ENCODE peak calls at places on chromosomes 4 and X, in seven cellular contexts. I is SK-N-SH, R is uterus, P is foreskin fibroblast, C is spleen, W is prostate gland, U is mammary epithelial cell. E is an unnamed sample.

GRCh38 chr4:5979981-5980380 is 38.2 kb downstream of the C4orf50 start:
- DNase-seq in U (peak; percentile 4), C (no peak), I (peak; percentile 80), W (no peak), P (no peak), R (peak; percentile 18), E (peak; percentile 33)

GRCh38 chr4:3423406-3423805 is 18.4 kb upstream of the HGFAC start:
- DNase-seq in R (no peak), U (no peak), I (no peak), W (no peak), C (no peak), P (no peak), E (no peak)

GRCh38 chr4:134777626-134778025 is 576.0 kb upstream of the PABPC4L start:
- DNase-seq in P (no peak), I (peak; percentile 1), C (no peak), U (no peak), W (no peak), R (no peak), E (peak; percentile 31)

GRCh38 chrX:136268051-136269048 is 17.1 kb upstream of the MAP7D3 start:
- DNase-seq in W (peak; percentile 4), U (no peak), R (peak; percentile 39), I (peak; percentile 48), P (peak; percentile 70), C (no peak), E (peak; percentile 55)

GRCh38 chr4:61984260-61984909 is 784.3 kb downstream of the ADGRL3 start:
- DNase-seq in C (no peak), P (no peak), U (no peak), W (no peak), R (no peak), I (no peak), E (peak; percentile 5)

GRCh38 chr4:13527192-13527982 is 16.9 kb downstream of the NKX3-2 start:
- DNase-seq in W (no peak), P (peak; percentile 5), U (no peak), R (no peak), C (peak; percentile 70), I (peak; percentile 32), E (no peak)

GRCh38 chrX:119981286-119982070 is 37.9 kb upstream of the NKAP start:
- DNase-seq in P (peak; percentile 38), W (no peak), R (no peak), C (no peak), U (peak; percentile 20), I (peak; percentile 61), E (peak; percentile 54)

GRCh38 chr4:40194602-40195161 is 2.1 kb upstream of the RHOH start:
- DNase-seq in W (no peak), U (no peak), R (no peak), P (peak; percentile 43), I (peak; percentile 23), C (no peak), E (no peak)

GRCh38 chr4:88230953-88231835 is 53.2 kb downstream of the PPM1K start:
- DNase-seq in I (no peak), W (no peak), U (no peak), R (no peak), P (peak; percentile 43), C (no peak), E (no peak)

GRCh38 chr4:5050520-5050955 is 742 bp upstream of the STK32B start:
- DNase-seq in W (peak; percentile 43), C (peak; percentile 84), I (peak; percentile 88), R (peak; percentile 73), U (peak; percentile 63), P (peak; percentile 86), E (peak; percentile 68)

GRCh38 chr4:119647558-119647957 is 19.0 kb upstream of the PDE5A start:
- DNase-seq in P (peak; percentile 73), I (no peak), U (no peak), C (no peak), R (no peak), W (no peak), E (peak; percentile 21)

GRCh38 chrX:109920325-109920724 is 82.6 kb upstream of the TMEM164 start:
- DNase-seq in R (no peak), I (peak; percentile 38), C (no peak), W (no peak), P (no peak), U (no peak), E (no peak)

GRCh38 chr4:150867148-150867547 is 147.9 kb downstream of the LRBA start:
- DNase-seq in U (peak; percentile 72), C (no peak), P (peak; percentile 81), I (peak; percentile 62), W (peak; percentile 74), R (no peak), E (peak; percentile 84)
- TF ChIP-seq CTCF in U (peak; percentile 28), C (peak; percentile 34), P (peak; percentile 31), I (peak; percentile 75), W (peak; percentile 26), R (peak; percentile 51), E (peak; percentile 49)

DNA sequence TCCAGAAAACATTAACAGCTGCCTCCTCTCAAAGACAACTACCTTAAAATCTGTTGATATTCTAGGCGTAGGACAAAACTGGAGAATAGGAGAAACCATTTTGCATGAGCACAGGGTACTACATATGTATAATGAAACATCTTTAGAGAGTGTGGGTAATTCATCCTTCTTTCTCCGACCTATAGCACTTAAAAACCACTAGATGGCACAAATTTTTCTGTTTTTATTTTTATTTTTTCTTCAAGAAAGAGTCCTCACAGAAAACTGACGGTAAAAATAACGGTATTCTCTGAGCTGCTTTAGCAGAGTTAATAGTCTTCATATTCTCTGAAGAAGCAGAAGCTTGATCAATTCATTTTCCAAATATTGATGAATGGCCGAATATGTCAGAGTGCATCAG is 14.6 kb downstream of the SMIM31 start:
- DNase-seq in I (no peak), W (no peak), P (peak; percentile 7), R (no peak), U (no peak), C (no peak), E (peak; percentile 13)
- TF ChIP-seq CTCF in I (peak; percentile 63), W (no peak), P (peak; percentile 26), R (no peak), U (peak; percentile 35), C (no peak), E (peak; percentile 32)

DNA sequence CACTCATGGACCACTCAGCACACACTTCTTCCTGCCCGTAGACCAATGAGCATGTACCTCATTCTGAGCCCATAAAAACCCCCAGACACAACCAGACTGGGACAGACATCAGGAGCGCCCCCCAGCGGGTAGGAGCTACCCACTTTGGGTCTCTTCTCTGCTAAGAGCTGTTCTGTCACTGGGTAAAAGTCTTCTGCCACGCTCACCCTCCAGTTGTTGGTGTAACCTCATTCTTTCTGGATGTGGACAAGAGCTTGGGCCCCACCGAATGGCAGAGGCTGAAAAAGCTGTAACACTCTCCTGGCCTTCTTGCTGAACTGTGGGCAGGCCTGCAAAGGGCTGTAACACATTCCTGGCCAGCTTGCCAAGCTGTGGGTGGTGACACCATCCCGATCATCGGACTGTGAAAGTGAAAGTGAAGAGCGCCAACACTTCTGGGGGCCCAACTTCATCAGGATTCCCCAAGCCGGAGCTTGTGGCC is 137.6 kb downstream of the TECRL start:
- DNase-seq in P (no peak), W (no peak), U (peak; percentile 0), C (no peak), I (no peak), R (no peak), E (peak; percentile 77)
- TF ChIP-seq CTCF in P (no peak), W (no peak), U (no peak), C (no peak), I (peak; percentile 25), R (no peak), E (peak; percentile 28)

DNA sequence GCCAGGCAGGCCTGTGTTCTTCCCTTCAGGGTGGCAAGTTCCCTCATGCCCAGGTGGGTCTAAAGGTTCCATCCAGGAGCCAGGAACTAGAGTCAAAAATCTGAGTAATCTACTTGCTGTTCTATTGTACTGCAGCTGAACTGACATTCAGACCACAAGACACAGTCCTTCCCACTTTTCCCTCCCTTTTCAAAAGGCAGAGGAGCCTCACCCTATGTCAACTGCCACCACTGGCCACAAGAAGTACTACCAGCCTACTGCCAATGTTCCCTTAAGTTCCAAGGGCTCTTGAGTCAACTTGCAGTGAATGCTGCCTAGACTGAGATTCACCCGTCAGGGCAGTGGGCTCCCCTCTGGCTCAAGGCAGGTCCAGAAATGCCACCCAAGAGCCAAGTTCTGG is 133.5 kb downstream of the FAM47B start:
- DNase-seq in P (no peak), I (no peak), R (no peak), C (no peak), W (no peak), U (peak; percentile 21), E (no peak)
- TF ChIP-seq CTCF in P (no peak), I (no peak), R (no peak), C (no peak), W (no peak), U (peak; percentile 19), E (no peak)